ENCODE peak calls at places on chromosomes 3 and 15, in four cellular contexts. P is H9, X is kidney epithelial cell, R is sigmoid colon. C is an unnamed sample.

GRCh38 chr15:98412852-98413251 is 235.5 kb upstream of the IGF1R start:
- DNase-seq in P (no peak), X (no peak), R (no peak), C (no peak)

GRCh38 chr3:188947401-188947982 is 224.3 kb upstream of the TPRG1 start:
- DNase-seq in R (peak), X (peak), P (peak), C (peak)

GRCh38 chr3:157865449-157865862 is 240.8 kb downstream of the SHOX2 start:
- DNase-seq in P (peak), R (no peak), X (no peak), C (peak)

GRCh38 chr3:139935866-139936817 is 1.2 kb downstream of the CLSTN2 start:
- DNase-seq in R (peak), P (peak), X (no peak), C (peak)

GRCh38 chr15:70356919-70357318 is 259.2 kb upstream of the TLE3 start:
- DNase-seq in X (no peak), P (no peak), R (no peak), C (no peak)

GRCh38 chr15:63986751-63987341 is 59.4 kb downstream of the DAPK2 start:
- DNase-seq in P (no peak), X (no peak), R (no peak), C (peak)

GRCh38 chr3:171378586-171378985 is 81.6 kb downstream of the TNIK start:
- DNase-seq in P (no peak), X (no peak), R (no peak), C (no peak)

GRCh38 chr3:9485248-9485647 is 68.4 kb downstream of the LHFPL4 start:
- DNase-seq in R (no peak), P (no peak), X (no peak), C (no peak)

GRCh38 chr3:126516936-126517290 is 660 bp downstream of the UROC1 start:
- DNase-seq in R (peak), P (no peak), X (no peak), C (no peak)